ENCODE peak calls at places on chromosomes 3 and 15, in eight cellular contexts. J is lower lobe of right lung; Q is stimulated activated naive CD8-positive, alpha-beta T cell treated with anti-CD3 and anti-CD28 coated beads, Interleukin-15, Interleukin-2, amounts not matched to agents 100 U/mL and 50 U/mL, for 24 hours; W is RWPE1; R is stimulated activated CD8-positive, alpha-beta memory T cell treated with anti-CD3 and anti-CD28 coated beads, Interleukin-15, amount 100 ng/mL, for 24 hours; I is stimulated activated CD4-positive, alpha-beta T cell treated with anti-CD3 and anti-CD28 coated beads, Interleukin-1b, Interleukin-23, amount 100 ng/mL, for 4 hours; G is AG09309; V is GM23248. B is an unnamed sample.

GRCh38 chr3:50299929-50300680 is 900 bp upstream of the HYAL3 start:
- DNase-seq in V (peak), J (peak), I (no peak), W (no peak), Q (no peak), R (no peak), G (no peak), B (no peak)

GRCh38 chr15:90883971-90884718 is at the start of gene FES:
- DNase-seq in J (peak), I (no peak), G (no peak), V (peak), R (no peak), Q (no peak), W (no peak), B (no peak)

GRCh38 chr3:112774293-112774926 is 72.3 kb downstream of the CD200R1L start:
- DNase-seq in G (no peak), V (peak), R (no peak), W (peak), I (no peak), Q (no peak), J (no peak), B (no peak)

GRCh38 chr3:172749201-172749965 is 1.1 kb upstream of the ECT2 start:
- DNase-seq in G (peak), J (no peak), R (no peak), I (no peak), Q (no peak), V (peak), W (peak), B (no peak)

GRCh38 chr3:110773413-110773954 is 298.1 kb upstream of the NECTIN3 start:
- DNase-seq in J (no peak), I (no peak), V (peak), Q (no peak), G (peak), R (no peak), W (no peak), B (no peak)

GRCh38 chr3:52468336-52468735 is 12.9 kb downstream of the NISCH start:
- DNase-seq in V (peak), G (no peak), Q (no peak), I (no peak), J (no peak), W (no peak), R (no peak), B (no peak)

GRCh38 chr15:29348308-29348914 is 78.8 kb upstream of the NSMCE3 start:
- DNase-seq in I (no peak), J (no peak), R (no peak), W (no peak), G (no peak), Q (no peak), V (peak), B (no peak)

GRCh38 chr3:54999159-54999558 is 71.3 kb upstream of the LRTM1 start:
- DNase-seq in Q (no peak), R (no peak), I (no peak), W (peak), V (peak), G (peak), J (no peak), B (no peak)

GRCh38 chr3:128170866-128171516 is 17.7 kb downstream of the EEFSEC start:
- DNase-seq in G (peak), Q (no peak), V (peak), J (no peak), W (peak), R (no peak), I (no peak), B (no peak)

GRCh38 chr3:57261119-57261518 is 31.4 kb downstream of the ASB14 start:
- DNase-seq in Q (no peak), I (no peak), V (no peak), R (no peak), W (no peak), J (no peak), G (no peak), B (no peak)

GRCh38 chr3:193660698-193661400 is 67.8 kb downstream of the OPA1 start:
- DNase-seq in Q (no peak), V (no peak), I (no peak), W (no peak), G (no peak), R (no peak), J (no peak), B (no peak)

GRCh38 chr15:90463381-90463780 is 66.3 kb upstream of the CRTC3 start:
- DNase-seq in J (no peak), R (no peak), W (no peak), Q (no peak), G (peak), I (no peak), V (peak), B (no peak)

GRCh38 chr3:64501298-64501906 is 186.4 kb downstream of the ADAMTS9 start:
- DNase-seq in Q (no peak), R (no peak), G (no peak), V (no peak), I (no peak), W (no peak), J (no peak), B (no peak)

GRCh38 chr3:77887611-77888010 is 847.7 kb downstream of the ROBO2 start:
- DNase-seq in J (no peak), W (no peak), Q (no peak), I (no peak), R (no peak), V (no peak), G (no peak), B (no peak)

GRCh38 chr15:29420188-29420587 is 150.6 kb upstream of the NSMCE3 start:
- DNase-seq in I (no peak), J (no peak), Q (no peak), G (no peak), R (no peak), W (no peak), V (no peak), B (no peak)

GRCh38 chr3:46858456-46858855 is 4.8 kb downstream of the MYL3 start:
- DNase-seq in V (no peak), R (no peak), J (peak), Q (no peak), I (no peak), G (no peak), W (no peak), B (no peak)

GRCh38 chr3:29686889-29687592 is 406.2 kb downstream of the RBMS3 start:
- DNase-seq in R (no peak), Q (no peak), I (no peak), J (no peak), W (no peak), G (peak), V (peak), B (no peak)

GRCh38 chr3:14454644-14455310 is 52.4 kb downstream of the SLC6A6 start:
- DNase-seq in Q (no peak), G (no peak), W (no peak), I (no peak), R (no peak), V (no peak), J (no peak), B (no peak)

GRCh38 chr3:72665701-72666443 is 182.4 kb downstream of the SHQ1 start:
- DNase-seq in R (peak), V (peak), J (no peak), G (no peak), W (no peak), Q (peak), I (peak), B (no peak)